ENCODE peak calls at places on chromosomes 12 and 14, in six cellular contexts. One of them, this sample, is unnamed.
A peak's percentile ranks its signal among the peaks of the same experiment; 100 is the strongest.

GRCh38 chr12:21780786-21781185 is 6.3 kb upstream of the KCNJ8 start:
- DNase-seq in effector memory CD4-positive, alpha-beta T cell: no peak
- DNase-seq in ovary: no peak
- DNase-seq in gastrocnemius medialis: no peak
- DNase-seq in Ammon's horn: no peak
- DNase-seq in activated gamma-delta T cell treated with Interleukin-2 at 50 U/mL for 16 hours: no peak
- DNase-seq in this sample: no peak

GRCh38 chr14:106690333-106690891 is 1164.0 kb downstream of the TMEM121 start:
- DNase-seq in activated gamma-delta T cell treated with Interleukin-2 at 50 U/mL for 16 hours: no peak
- DNase-seq in effector memory CD4-positive, alpha-beta T cell: no peak
- DNase-seq in gastrocnemius medialis: no peak
- DNase-seq in ovary: no peak
- DNase-seq in Ammon's horn: no peak
- DNase-seq in this sample: no peak

GRCh38 chr12:50569876-50570275 is 65.1 kb downstream of the DIP2B start:
- DNase-seq in effector memory CD4-positive, alpha-beta T cell: no peak
- DNase-seq in ovary: no peak
- DNase-seq in activated gamma-delta T cell treated with Interleukin-2 at 50 U/mL for 16 hours: no peak
- DNase-seq in gastrocnemius medialis: no peak
- DNase-seq in Ammon's horn: peak; percentile 43
- DNase-seq in this sample: no peak

GRCh38 chr14:22623047-22623446 is 21.1 kb downstream of the OR6J1 start:
- DNase-seq in ovary: no peak
- DNase-seq in activated gamma-delta T cell treated with Interleukin-2 at 50 U/mL for 16 hours: no peak
- DNase-seq in effector memory CD4-positive, alpha-beta T cell: no peak
- DNase-seq in gastrocnemius medialis: no peak
- DNase-seq in Ammon's horn: no peak
- DNase-seq in this sample: no peak

GRCh38 chr12:21155517-21156351 is 24.7 kb downstream of the SLCO1B1 start:
- DNase-seq in ovary: no peak
- DNase-seq in effector memory CD4-positive, alpha-beta T cell: no peak
- DNase-seq in activated gamma-delta T cell treated with Interleukin-2 at 50 U/mL for 16 hours: no peak
- DNase-seq in gastrocnemius medialis: no peak
- DNase-seq in Ammon's horn: no peak
- DNase-seq in this sample: no peak

GRCh38 chr12:33439587-33440011 is at the start of gene SYT10:
- DNase-seq in Ammon's horn: peak; percentile 11
- DNase-seq in ovary: no peak
- DNase-seq in activated gamma-delta T cell treated with Interleukin-2 at 50 U/mL for 16 hours: no peak
- DNase-seq in gastrocnemius medialis: no peak
- DNase-seq in effector memory CD4-positive, alpha-beta T cell: no peak
- DNase-seq in this sample: no peak

GRCh38 chr14:60655898-60656754 is 6.8 kb upstream of the SIX1 start:
- DNase-seq in ovary: no peak
- DNase-seq in activated gamma-delta T cell treated with Interleukin-2 at 50 U/mL for 16 hours: no peak
- DNase-seq in effector memory CD4-positive, alpha-beta T cell: no peak
- DNase-seq in gastrocnemius medialis: peak; percentile 19
- DNase-seq in Ammon's horn: no peak
- DNase-seq in this sample: no peak

GRCh38 chr12:94980577-94980976 is 22.9 kb downstream of the NDUFA12 start:
- DNase-seq in effector memory CD4-positive, alpha-beta T cell: no peak
- DNase-seq in Ammon's horn: peak; percentile 54
- DNase-seq in ovary: no peak
- DNase-seq in activated gamma-delta T cell treated with Interleukin-2 at 50 U/mL for 16 hours: no peak
- DNase-seq in gastrocnemius medialis: no peak
- DNase-seq in this sample: no peak

GRCh38 chr12:48119834-48120195 is 651 bp downstream of the PFKM start:
- DNase-seq in activated gamma-delta T cell treated with Interleukin-2 at 50 U/mL for 16 hours: no peak
- DNase-seq in effector memory CD4-positive, alpha-beta T cell: no peak
- DNase-seq in Ammon's horn: peak; percentile 31
- DNase-seq in ovary: no peak
- DNase-seq in gastrocnemius medialis: no peak
- DNase-seq in this sample: no peak

GRCh38 chr12:126667340-126667739 is 1599.6 kb upstream of the TMEM132C start:
- DNase-seq in effector memory CD4-positive, alpha-beta T cell: no peak
- DNase-seq in ovary: no peak
- DNase-seq in gastrocnemius medialis: no peak
- DNase-seq in activated gamma-delta T cell treated with Interleukin-2 at 50 U/mL for 16 hours: no peak
- DNase-seq in Ammon's horn: no peak
- DNase-seq in this sample: no peak

GRCh38 chr12:9661720-9662119 is 7.8 kb upstream of the CLEC2D start:
- DNase-seq in Ammon's horn: no peak
- DNase-seq in ovary: no peak
- DNase-seq in effector memory CD4-positive, alpha-beta T cell: no peak
- DNase-seq in activated gamma-delta T cell treated with Interleukin-2 at 50 U/mL for 16 hours: no peak
- DNase-seq in gastrocnemius medialis: no peak
- DNase-seq in this sample: no peak

GRCh38 chr14:67653651-67654280 is 20.7 kb downstream of the VTI1B start:
- DNase-seq in gastrocnemius medialis: no peak
- DNase-seq in activated gamma-delta T cell treated with Interleukin-2 at 50 U/mL for 16 hours: no peak
- DNase-seq in effector memory CD4-positive, alpha-beta T cell: no peak
- DNase-seq in Ammon's horn: no peak
- DNase-seq in ovary: no peak
- DNase-seq in this sample: no peak

GRCh38 chr12:101019667-101020066 is 190.4 kb downstream of the SLC5A8 start:
- DNase-seq in activated gamma-delta T cell treated with Interleukin-2 at 50 U/mL for 16 hours: no peak
- DNase-seq in Ammon's horn: no peak
- DNase-seq in ovary: no peak
- DNase-seq in gastrocnemius medialis: no peak
- DNase-seq in effector memory CD4-positive, alpha-beta T cell: no peak
- DNase-seq in this sample: no peak

GRCh38 chr12:24360907-24361306 is 411.4 kb upstream of the SOX5 start:
- DNase-seq in effector memory CD4-positive, alpha-beta T cell: no peak
- DNase-seq in ovary: no peak
- DNase-seq in activated gamma-delta T cell treated with Interleukin-2 at 50 U/mL for 16 hours: no peak
- DNase-seq in Ammon's horn: no peak
- DNase-seq in gastrocnemius medialis: no peak
- DNase-seq in this sample: no peak

GRCh38 chr12:122895290-122895689 is 634 bp downstream of the VPS37B start:
- DNase-seq in activated gamma-delta T cell treated with Interleukin-2 at 50 U/mL for 16 hours: no peak
- DNase-seq in ovary: no peak
- DNase-seq in Ammon's horn: no peak
- DNase-seq in gastrocnemius medialis: no peak
- DNase-seq in effector memory CD4-positive, alpha-beta T cell: no peak
- DNase-seq in this sample: no peak

GRCh38 chr14:21796912-21797311 is 123.3 kb upstream of the OR4E1 start:
- DNase-seq in gastrocnemius medialis: no peak
- DNase-seq in ovary: no peak
- DNase-seq in effector memory CD4-positive, alpha-beta T cell: no peak
- DNase-seq in Ammon's horn: peak; percentile 29
- DNase-seq in activated gamma-delta T cell treated with Interleukin-2 at 50 U/mL for 16 hours: no peak
- DNase-seq in this sample: no peak

GRCh38 chr14:102964152-102964730 is 41.8 kb downstream of the AMN start:
- DNase-seq in effector memory CD4-positive, alpha-beta T cell: no peak
- DNase-seq in ovary: no peak
- DNase-seq in Ammon's horn: no peak
- DNase-seq in gastrocnemius medialis: no peak
- DNase-seq in activated gamma-delta T cell treated with Interleukin-2 at 50 U/mL for 16 hours: no peak
- DNase-seq in this sample: no peak

GRCh38 chr12:122880668-122881067 is 15.3 kb downstream of the VPS37B start:
- DNase-seq in ovary: no peak
- DNase-seq in gastrocnemius medialis: no peak
- DNase-seq in effector memory CD4-positive, alpha-beta T cell: no peak
- DNase-seq in activated gamma-delta T cell treated with Interleukin-2 at 50 U/mL for 16 hours: no peak
- DNase-seq in Ammon's horn: peak; percentile 94
- DNase-seq in this sample: no peak

GRCh38 chr12:57552692-57553321 is 3.0 kb downstream of the KIF5A start:
- DNase-seq in effector memory CD4-positive, alpha-beta T cell: no peak
- DNase-seq in ovary: no peak
- DNase-seq in activated gamma-delta T cell treated with Interleukin-2 at 50 U/mL for 16 hours: no peak
- DNase-seq in gastrocnemius medialis: no peak
- DNase-seq in Ammon's horn: no peak
- DNase-seq in this sample: no peak

GRCh38 chr14:49857427-49858003 is 4.9 kb upstream of the NEMF start:
- DNase-seq in ovary: no peak
- DNase-seq in Ammon's horn: peak; percentile 28
- DNase-seq in effector memory CD4-positive, alpha-beta T cell: no peak
- DNase-seq in activated gamma-delta T cell treated with Interleukin-2 at 50 U/mL for 16 hours: no peak
- DNase-seq in gastrocnemius medialis: no peak
- DNase-seq in this sample: no peak

GRCh38 chr12:52539024-52539820 is 13.7 kb downstream of the KRT71 start:
- DNase-seq in Ammon's horn: no peak
- DNase-seq in gastrocnemius medialis: no peak
- DNase-seq in ovary: no peak
- DNase-seq in effector memory CD4-positive, alpha-beta T cell: no peak
- DNase-seq in activated gamma-delta T cell treated with Interleukin-2 at 50 U/mL for 16 hours: no peak
- DNase-seq in this sample: no peak

GRCh38 chr12:107165581-107165980 is 72.2 kb upstream of the CRY1 start:
- DNase-seq in activated gamma-delta T cell treated with Interleukin-2 at 50 U/mL for 16 hours: no peak
- DNase-seq in gastrocnemius medialis: no peak
- DNase-seq in effector memory CD4-positive, alpha-beta T cell: no peak
- DNase-seq in ovary: no peak
- DNase-seq in Ammon's horn: no peak
- DNase-seq in this sample: no peak